ENCODE peak calls at places on chromosomes 13 and 19, in ten cellular contexts. U, R, B, P, Y, Q, W, I, Z and T are unnamed samples.

GRCh38 chr19:18373892-18374629 is 11.9 kb upstream of the GDF15 start:
- DNase-seq in U (peak; percentile 85), R (peak; percentile 97), B (peak; percentile 99), P (peak; percentile 98), Y (peak; percentile 91), Q (peak; percentile 83), W (peak; percentile 99), I (peak; percentile 98), Z (peak; percentile 79), T (peak; percentile 95)

GRCh38 chr13:97976551-97977375 is 23.3 kb downstream of the IPO5 start:
- DNase-seq in U (no peak), R (no peak), B (no peak), P (no peak), Y (peak; percentile 48), Q (peak; percentile 24), W (no peak), I (peak; percentile 86), Z (peak; percentile 8), T (peak; percentile 46)

GRCh38 chr13:108561152-108561551 is 68.3 kb upstream of the MYO16 start:
- DNase-seq in U (no peak), R (no peak), B (no peak), P (no peak), Y (no peak), Q (no peak), W (no peak), I (no peak), Z (no peak), T (no peak)

GRCh38 chr19:20359933-20360720 is 193.1 kb downstream of the ZNF486 start:
- DNase-seq in U (peak; percentile 47), R (no peak), B (no peak), P (no peak), Y (no peak), Q (no peak), W (no peak), I (no peak), Z (peak; percentile 45), T (no peak)

GRCh38 chr19:40237791-40238190 is 11.3 kb upstream of the CCNP start:
- DNase-seq in U (no peak), R (no peak), B (no peak), P (no peak), Y (no peak), Q (no peak), W (no peak), I (no peak), Z (no peak), T (no peak)

GRCh38 chr13:74026753-74027152 is 107.5 kb downstream of the KLF12 start:
- DNase-seq in U (peak; percentile 41), R (peak; percentile 4), B (peak; percentile 20), P (no peak), Y (no peak), Q (peak; percentile 31), W (peak; percentile 60), I (no peak), Z (peak; percentile 82), T (no peak)

GRCh38 chr19:39146091-39146490 is 20.5 kb downstream of the PAK4 start:
- DNase-seq in U (no peak), R (no peak), B (no peak), P (no peak), Y (no peak), Q (no peak), W (no peak), I (no peak), Z (no peak), T (no peak)

GRCh38 chr19:2524840-2525723 is 49.2 kb downstream of the GADD45B start:
- DNase-seq in U (no peak), R (no peak), B (peak; percentile 39), P (peak; percentile 93), Y (peak; percentile 61), Q (no peak), W (peak; percentile 76), I (no peak), Z (no peak), T (peak; percentile 73)

GRCh38 chr13:41137241-41137640 is 4.6 kb upstream of the KBTBD6 start:
- DNase-seq in U (no peak), R (no peak), B (no peak), P (no peak), Y (no peak), Q (no peak), W (no peak), I (no peak), Z (no peak), T (no peak)

GRCh38 chr13:41130356-41130755 is 2.2 kb downstream of the KBTBD6 start:
- DNase-seq in U (no peak), R (no peak), B (no peak), P (no peak), Y (no peak), Q (no peak), W (no peak), I (no peak), Z (peak; percentile 54), T (no peak)

GRCh38 chr13:41133951-41134350 is 1.3 kb upstream of the KBTBD6 start:
- DNase-seq in U (no peak), R (no peak), B (no peak), P (no peak), Y (no peak), Q (no peak), W (no peak), I (no peak), Z (no peak), T (no peak)

GRCh38 chr13:41136396-41137031 is 3.9 kb upstream of the KBTBD6 start:
- DNase-seq in U (no peak), R (no peak), B (no peak), P (no peak), Y (no peak), Q (no peak), W (no peak), I (no peak), Z (no peak), T (no peak)

DNA sequence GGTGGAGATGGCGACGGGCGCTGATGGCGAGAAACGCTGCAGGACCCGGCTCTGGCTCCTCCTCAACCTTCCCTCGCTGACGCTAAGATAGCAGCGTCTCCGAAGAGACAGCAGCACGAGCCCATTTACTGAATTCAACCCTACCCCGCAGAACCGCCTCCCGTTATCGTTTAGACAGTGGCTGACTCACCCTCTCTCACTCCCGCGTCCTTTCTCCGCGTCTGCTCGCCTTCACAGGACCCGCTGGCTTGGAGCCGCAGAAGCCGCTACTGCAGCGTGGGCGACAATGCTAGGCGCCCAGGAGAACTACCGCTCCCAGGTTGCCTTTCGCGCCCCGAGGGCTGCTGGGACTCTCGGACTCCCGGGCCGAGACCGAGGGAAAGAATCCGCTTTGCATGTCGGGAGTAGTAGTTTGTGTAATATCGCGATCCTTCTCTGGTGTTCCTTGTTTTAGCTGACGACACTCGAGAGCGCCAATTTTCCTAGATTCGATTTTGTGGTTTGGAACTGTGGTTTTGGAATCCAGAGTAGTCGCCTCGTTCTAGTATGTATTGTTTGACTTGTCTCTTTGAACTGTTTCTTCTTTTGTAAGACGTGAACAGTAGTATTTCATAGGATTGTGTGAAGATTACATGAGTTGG is at the start of gene KBTBD6:
- DNase-seq in U (peak; percentile 98), R (peak; percentile 99), B (peak; percentile 99), P (peak; percentile 91), Y (peak; percentile 87), Q (peak; percentile 98), W (peak; percentile 99), I (peak; percentile 98), Z (peak; percentile 97), T (peak; percentile 98)
- H3K4me3 ChIP-seq in U (peak within 1 kb of the TSS; percentile 72), R (peak within 1 kb of the TSS; percentile 61), B (peak within 1 kb of the TSS; percentile 78), P (peak within 1 kb of the TSS; percentile 59), Y (peak within 1 kb of the TSS; percentile 84), Q (peak within 1 kb of the TSS; percentile 61), W (peak within 1 kb of the TSS; percentile 77), I (peak within 1 kb of the TSS; percentile 66), Z (peak within 1 kb of the TSS; percentile 84), T (peak within 1 kb of the TSS; percentile 66)

GRCh38 chr13:30685987-30686386 is 49.4 kb upstream of the ALOX5AP start:
- DNase-seq in U (no peak), R (no peak), B (no peak), P (no peak), Y (no peak), Q (no peak), W (no peak), I (no peak), Z (no peak), T (no peak)

GRCh38 chr13:30692108-30692507 is 43.2 kb upstream of the ALOX5AP start:
- DNase-seq in U (no peak), R (no peak), B (no peak), P (no peak), Y (no peak), Q (no peak), W (no peak), I (no peak), Z (no peak), T (no peak)

GRCh38 chr13:30689752-30690151 is 45.6 kb upstream of the ALOX5AP start:
- DNase-seq in U (no peak), R (no peak), B (no peak), P (no peak), Y (no peak), Q (no peak), W (no peak), I (no peak), Z (no peak), T (no peak)

GRCh38 chr13:30685320-30685859 is 50.0 kb upstream of the ALOX5AP start:
- DNase-seq in U (no peak), R (no peak), B (no peak), P (no peak), Y (no peak), Q (peak; percentile 41), W (no peak), I (no peak), Z (no peak), T (no peak)

GRCh38 chr13:30690282-30691188 is 44.8 kb upstream of the ALOX5AP start:
- DNase-seq in U (no peak), R (peak; percentile 82), B (peak; percentile 97), P (peak; percentile 73), Y (no peak), Q (peak; percentile 79), W (peak; percentile 94), I (peak; percentile 93), Z (peak; percentile 73), T (no peak)
- H3K4me3 ChIP-seq in U (no peak overlapping the region), R (no peak overlapping the region), B (peak overlapping the region; percentile 53), P (peak overlapping the region; percentile 54), Y (peak overlapping the region; percentile 64), Q (peak overlapping the region; percentile 20), W (peak overlapping the region; percentile 4), I (peak overlapping the region; percentile 2), Z (peak overlapping the region; percentile 63), T (peak overlapping the region; percentile 31)

GRCh38 chr13:45529758-45530157 is 65.0 kb downstream of the COG3 start:
- DNase-seq in U (no peak), R (no peak), B (no peak), P (no peak), Y (no peak), Q (no peak), W (no peak), I (no peak), Z (no peak), T (no peak)
- H3K4me3 ChIP-seq in U (no peak overlapping the region), R (no peak overlapping the region), B (no peak overlapping the region), P (no peak overlapping the region), Y (no peak overlapping the region), Q (no peak overlapping the region), W (no peak overlapping the region), I (no peak overlapping the region), Z (no peak overlapping the region), T (no peak overlapping the region)

GRCh38 chr19:57280165-57280912 is at the start of gene ZNF460:
- DNase-seq in U (peak; percentile 98), R (peak; percentile 95), B (peak; percentile 98), P (peak; percentile 92), Y (peak; percentile 73), Q (peak; percentile 97), W (peak; percentile 98), I (peak; percentile 99), Z (peak; percentile 97), T (peak; percentile 98)

GRCh38 chr19:57280913-57281425 is 684 bp downstream of the ZNF460 start:
- DNase-seq in U (peak; percentile 8), R (no peak), B (no peak), P (peak; percentile 43), Y (no peak), Q (no peak), W (no peak), I (no peak), Z (peak; percentile 53), T (no peak)

GRCh38 chr19:57276430-57276829 is 3.9 kb upstream of the ZNF460 start:
- DNase-seq in U (no peak), R (no peak), B (no peak), P (no peak), Y (no peak), Q (no peak), W (no peak), I (no peak), Z (no peak), T (no peak)

GRCh38 chr19:57279418-57280164 is 694 bp upstream of the ZNF460 start:
- DNase-seq in U (peak; percentile 95), R (peak; percentile 86), B (peak; percentile 98), P (peak; percentile 93), Y (peak; percentile 84), Q (peak; percentile 91), W (peak; percentile 98), I (peak; percentile 97), Z (peak; percentile 95), T (peak; percentile 97)

GRCh38 chr19:57282011-57282636 is 1.8 kb downstream of the ZNF460 start:
- DNase-seq in U (no peak), R (no peak), B (no peak), P (peak; percentile 52), Y (no peak), Q (no peak), W (no peak), I (no peak), Z (no peak), T (no peak)
- H3K4me3 ChIP-seq in U (peak overlapping the region; percentile 98), R (peak overlapping the region; percentile 95), B (peak overlapping the region; percentile 97), P (peak overlapping the region; percentile 79), Y (peak overlapping the region; percentile 89), Q (no peak overlapping the region), W (peak overlapping the region; percentile 1), I (no peak overlapping the region), Z (peak overlapping the region; percentile 88), T (peak overlapping the region; percentile 2)